ENCODE peak calls at places on chromosomes 1 and 21, in seven cellular contexts. U, Q, X, E, D, R and C are unnamed samples.

GRCh38 chr1:22420456-22421053 is 31.1 kb upstream of the ZBTB40 start:
- DNase-seq in E (peak; percentile 70), U (peak; percentile 54), D (no peak), Q (peak; percentile 85), X (peak; percentile 49), R (peak; percentile 90), C (peak; percentile 73)

GRCh38 chr1:1197551-1198422 is 8.6 kb downstream of the TNFRSF18 start:
- DNase-seq in D (no peak), R (peak; percentile 39), E (no peak), U (no peak), X (no peak), Q (no peak), C (peak; percentile 41)

GRCh38 chr1:157626099-157626498 is 28.2 kb upstream of the FCRL4 start:
- DNase-seq in U (peak; percentile 5), D (peak; percentile 12), X (peak; percentile 8), Q (peak; percentile 34), E (peak; percentile 3), R (no peak), C (peak; percentile 21)

GRCh38 chr1:44784094-44785026 is 3.6 kb downstream of the BEST4 start:
- DNase-seq in Q (no peak), E (peak; percentile 59), U (no peak), R (peak; percentile 80), X (no peak), D (no peak), C (peak; percentile 80)

GRCh38 chr1:33375316-33375715 is 54.4 kb upstream of the A3GALT2 start:
- DNase-seq in R (no peak), D (no peak), U (no peak), Q (no peak), E (no peak), X (no peak), C (no peak)

GRCh38 chr1:234517087-234517802 is 38.3 kb upstream of the TARBP1 start:
- DNase-seq in U (no peak), D (no peak), Q (no peak), E (no peak), X (no peak), R (no peak), C (no peak)

GRCh38 chr21:36337099-36337509 is 17.1 kb downstream of the MORC3 start:
- DNase-seq in Q (peak; percentile 20), D (no peak), R (no peak), X (no peak), U (no peak), E (no peak), C (no peak)

GRCh38 chr1:53544731-53545515 is 85.7 kb downstream of the DMRTB1 start:
- DNase-seq in E (no peak), R (peak; percentile 16), Q (no peak), U (no peak), D (no peak), X (no peak), C (no peak)

GRCh38 chr1:91623020-91623419 is 122.4 kb downstream of the CDC7 start:
- DNase-seq in D (no peak), U (no peak), X (no peak), E (no peak), Q (no peak), R (no peak), C (no peak)

GRCh38 chr21:42424848-42425602 is 21.3 kb downstream of the UBASH3A start:
- DNase-seq in Q (no peak), D (no peak), R (no peak), E (no peak), U (no peak), X (no peak), C (no peak)

GRCh38 chr1:39151267-39151666 is 53.2 kb upstream of the MACF1 start:
- DNase-seq in U (no peak), D (no peak), E (no peak), X (no peak), Q (no peak), R (no peak), C (no peak)
- TF ChIP-seq TAF1 in U (no peak), D (no peak), E (no peak), X (no peak), Q (no peak), R (no peak), C (no peak)

GRCh38 chr1:6634278-6635052 is 9.8 kb downstream of the THAP3 start:
- DNase-seq in R (peak; percentile 83), E (peak; percentile 40), Q (peak; percentile 68), U (peak; percentile 46), X (peak; percentile 53), D (no peak), C (no peak)
- TF ChIP-seq TAF1 in R (no peak), E (no peak), Q (no peak), U (no peak), X (no peak), D (no peak), C (no peak)

GRCh38 chr1:201483373-201483949 is 14.5 kb upstream of the PHLDA3 start:
- DNase-seq in R (no peak), X (no peak), D (no peak), Q (no peak), E (no peak), U (no peak), C (no peak)

GRCh38 chr1:201480231-201481003 is 11.4 kb upstream of the PHLDA3 start:
- DNase-seq in X (peak; percentile 71), E (peak; percentile 71), D (no peak), U (peak; percentile 74), R (no peak), Q (peak; percentile 95), C (peak; percentile 91)

GRCh38 chr1:201481761-201482493 is 12.9 kb upstream of the PHLDA3 start:
- DNase-seq in R (peak; percentile 95), U (peak; percentile 90), Q (peak; percentile 93), X (peak; percentile 90), E (peak; percentile 73), D (peak; percentile 41), C (peak; percentile 88)

GRCh38 chr1:201481004-201481380 is 12.0 kb upstream of the PHLDA3 start:
- DNase-seq in Q (no peak), R (no peak), X (no peak), E (no peak), U (no peak), D (no peak), C (peak; percentile 67)

DNA sequence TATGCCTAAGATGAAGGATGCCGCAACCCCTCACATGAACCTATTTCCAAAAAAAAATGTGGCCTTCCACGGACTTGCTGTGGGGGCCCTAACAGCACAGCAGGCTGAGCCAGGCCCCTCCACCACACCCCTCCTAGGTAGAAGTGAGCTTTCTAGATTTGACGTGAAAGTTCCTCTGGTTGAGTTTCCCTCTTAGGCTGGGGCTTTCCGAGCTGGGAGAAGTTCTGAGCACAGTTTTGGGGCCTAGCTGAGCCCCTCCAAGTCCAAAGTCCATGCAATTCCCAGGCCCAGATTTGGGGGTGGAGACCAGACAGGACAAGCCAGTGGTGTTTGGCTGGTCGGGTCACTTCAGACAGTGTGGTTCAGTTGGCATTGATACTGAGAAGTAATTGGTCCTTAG is 13.8 kb upstream of the PHLDA3 start:
- DNase-seq in E (no peak), X (no peak), R (no peak), D (no peak), U (peak; percentile 49), Q (no peak), C (no peak)
- TF ChIP-seq TAF1 in E (no peak), X (no peak), R (no peak), D (no peak), U (no peak), Q (no peak), C (no peak)

DNA sequence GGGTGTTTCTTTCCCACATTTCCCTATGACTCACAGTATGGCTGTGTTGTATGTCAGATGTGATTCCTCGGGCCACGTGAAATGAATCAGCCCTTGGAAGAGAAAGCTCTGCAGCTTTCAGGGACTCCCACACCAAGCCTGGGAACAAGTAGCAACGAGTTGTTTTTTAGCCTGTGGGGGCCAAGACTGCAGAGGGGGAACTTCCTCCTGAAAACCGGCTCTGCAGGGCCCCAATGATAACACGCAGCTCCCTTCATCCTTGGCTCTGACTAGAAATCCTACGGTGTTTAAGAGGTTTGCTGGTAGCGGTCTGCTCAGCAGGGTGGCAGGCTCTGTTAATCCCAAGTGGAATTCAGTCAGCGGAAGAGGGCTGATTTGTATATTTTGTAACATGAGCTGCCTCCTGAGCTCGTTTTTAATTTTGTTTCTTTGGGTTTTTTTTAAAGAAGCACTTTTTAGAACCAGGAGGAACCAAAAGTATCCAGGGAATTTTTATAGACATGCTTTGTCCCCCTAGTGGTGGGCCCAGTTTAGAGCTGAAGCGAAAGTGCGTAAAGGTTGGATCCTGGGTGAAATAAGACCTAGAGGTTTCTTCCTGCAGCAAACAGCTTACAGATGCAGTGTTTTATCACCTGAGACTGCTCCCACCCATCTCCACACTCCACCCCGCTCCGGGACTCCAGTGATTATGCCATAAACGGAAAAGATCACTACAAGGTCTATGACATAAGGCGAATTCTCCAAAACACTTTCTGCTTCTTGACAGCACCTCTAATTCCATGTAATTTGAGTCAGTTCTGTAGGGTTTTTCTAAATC is 48.8 kb downstream of the LAMC2 start:
- DNase-seq in U (no peak), E (peak; percentile 21), R (peak; percentile 27), X (no peak), D (no peak), Q (peak; percentile 34), C (peak; percentile 66)
- TF ChIP-seq TAF1 in U (no peak), E (no peak), R (peak; percentile 23), X (no peak), D (no peak), Q (no peak), C (peak; percentile 24)

DNA sequence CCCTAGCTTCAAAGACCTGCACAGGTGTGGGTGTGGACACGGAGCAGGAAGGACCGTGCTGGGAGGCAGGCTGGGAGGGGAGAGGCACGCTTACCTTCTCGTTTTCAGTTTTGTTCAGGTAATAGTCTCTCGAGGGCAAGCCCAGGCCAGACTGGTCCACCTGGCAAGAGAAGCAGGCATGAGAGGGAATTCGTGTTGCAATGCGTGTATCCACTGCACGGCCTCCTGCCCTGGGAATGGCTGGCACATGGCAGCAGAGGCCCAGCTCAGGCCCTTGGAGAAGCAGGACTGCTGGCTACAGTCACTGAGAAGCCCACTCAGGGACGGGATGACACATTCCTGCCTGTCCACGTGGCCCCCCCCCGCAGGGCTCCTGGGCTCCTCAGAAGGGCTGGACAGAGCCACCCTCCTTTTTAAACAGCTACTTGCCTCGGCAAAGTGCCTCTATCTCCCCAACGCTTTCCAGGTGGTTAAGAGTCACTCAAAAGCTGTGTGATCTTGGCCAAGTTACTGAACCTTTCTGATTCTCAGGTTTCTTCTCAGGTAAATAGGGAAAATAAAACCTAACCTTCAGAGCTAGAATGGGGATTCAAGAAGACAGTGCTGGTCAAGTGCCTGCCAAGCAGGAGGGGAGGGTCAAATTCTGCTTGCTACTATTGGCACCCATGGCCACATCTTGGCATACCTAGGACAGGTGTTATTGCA is 32.7 kb downstream of the ECE1 start:
- DNase-seq in R (no peak), X (no peak), Q (no peak), D (no peak), E (no peak), U (no peak), C (no peak)
- TF ChIP-seq TAF1 in R (no peak), X (no peak), Q (no peak), D (no peak), E (no peak), U (no peak), C (no peak)

DNA sequence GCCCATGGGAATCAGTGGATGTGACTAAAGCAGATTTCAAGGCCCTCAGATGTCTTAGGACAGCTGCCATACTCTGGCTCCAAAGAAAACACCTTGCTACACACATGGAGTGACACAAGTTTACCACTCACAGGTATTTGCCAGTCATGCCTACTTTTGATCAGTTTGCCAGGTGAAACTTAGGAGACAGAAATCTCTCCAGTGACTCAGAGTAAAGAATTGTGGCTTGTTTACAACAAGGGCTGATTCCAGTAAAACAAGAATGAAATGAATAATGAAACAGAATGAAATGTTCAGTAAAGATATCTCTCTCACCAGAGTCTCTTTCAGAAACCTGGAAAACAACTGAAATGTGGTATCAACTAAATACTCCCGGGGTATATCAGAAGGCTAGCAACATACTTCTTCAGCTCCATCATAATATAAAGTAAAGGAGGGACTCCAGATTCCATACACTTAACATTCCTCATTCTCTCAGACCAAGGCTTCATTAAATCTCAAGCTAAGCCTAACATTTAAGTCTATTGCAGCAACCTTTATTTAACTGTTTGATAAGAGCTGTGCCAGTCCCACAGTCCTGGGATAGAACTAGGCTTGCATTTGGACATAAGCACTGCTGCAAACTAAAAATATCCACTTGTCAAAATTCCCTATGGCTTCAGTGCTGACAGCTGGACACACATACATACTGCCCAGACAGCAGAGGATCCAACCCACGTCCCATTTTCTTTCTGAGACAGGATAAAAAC is 143.3 kb downstream of the SIPA1L2 start:
- DNase-seq in Q (no peak), U (no peak), D (no peak), R (no peak), E (no peak), X (no peak), C (no peak)
- TF ChIP-seq TAF1 in Q (no peak), U (no peak), D (no peak), R (no peak), E (no peak), X (no peak), C (no peak)